ENCODE peak calls at places on chromosome 5, in ten cellular contexts. One of them, this sample, is unnamed.

GRCh38 chr5:173459225-173459624 is 131.0 kb upstream of the STC2 start:
- DNase-seq in A673: no peak
- DNase-seq in OCI-LY7: no peak
- DNase-seq in BE2C: no peak
- DNase-seq in cardiac muscle cell: no peak
- DNase-seq in substantia nigra: no peak
- DNase-seq in stomach: no peak
- DNase-seq in anterior cingulate cortex: no peak
- DNase-seq in fibroblast of gingiva: no peak
- DNase-seq in NCI-H1092: no peak
- DNase-seq in this sample: no peak

GRCh38 chr5:102811962-102812361 is 56.9 kb downstream of the PAM start:
- DNase-seq in stomach: no peak
- DNase-seq in A673: peak; percentile 75
- DNase-seq in substantia nigra: no peak
- DNase-seq in BE2C: no peak
- DNase-seq in anterior cingulate cortex: no peak
- DNase-seq in fibroblast of gingiva: no peak
- DNase-seq in cardiac muscle cell: no peak
- DNase-seq in NCI-H1092: peak; percentile 46
- DNase-seq in OCI-LY7: no peak
- DNase-seq in this sample: no peak

GRCh38 chr5:115237066-115237465 is 25.6 kb downstream of the PGGT1B start:
- DNase-seq in OCI-LY7: no peak
- DNase-seq in A673: no peak
- DNase-seq in fibroblast of gingiva: no peak
- DNase-seq in substantia nigra: no peak
- DNase-seq in NCI-H1092: no peak
- DNase-seq in anterior cingulate cortex: no peak
- DNase-seq in cardiac muscle cell: no peak
- DNase-seq in BE2C: no peak
- DNase-seq in stomach: no peak
- DNase-seq in this sample: no peak

GRCh38 chr5:123036391-123037103 is at the start of gene PPIC:
- DNase-seq in BE2C: peak; percentile 68
- DNase-seq in NCI-H1092: peak; percentile 1
- DNase-seq in cardiac muscle cell: peak; percentile 89
- DNase-seq in substantia nigra: peak; percentile 60
- DNase-seq in fibroblast of gingiva: peak; percentile 85
- DNase-seq in OCI-LY7: no peak
- DNase-seq in anterior cingulate cortex: no peak
- DNase-seq in stomach: peak; percentile 89
- DNase-seq in A673: peak; percentile 49
- DNase-seq in this sample: no peak

GRCh38 chr5:41925555-41925946 is 470 bp downstream of the FBXO4 start:
- DNase-seq in anterior cingulate cortex: no peak
- DNase-seq in fibroblast of gingiva: peak; percentile 30
- DNase-seq in cardiac muscle cell: no peak
- DNase-seq in NCI-H1092: peak; percentile 22
- DNase-seq in BE2C: no peak
- DNase-seq in A673: peak; percentile 46
- DNase-seq in substantia nigra: peak; percentile 37
- DNase-seq in OCI-LY7: no peak
- DNase-seq in stomach: peak; percentile 27
- DNase-seq in this sample: no peak

GRCh38 chr5:173531863-173532262 is 84.6 kb downstream of the BOD1 start:
- DNase-seq in anterior cingulate cortex: no peak
- DNase-seq in stomach: no peak
- DNase-seq in OCI-LY7: no peak
- DNase-seq in fibroblast of gingiva: no peak
- DNase-seq in A673: no peak
- DNase-seq in NCI-H1092: no peak
- DNase-seq in substantia nigra: no peak
- DNase-seq in BE2C: no peak
- DNase-seq in cardiac muscle cell: no peak
- DNase-seq in this sample: no peak

GRCh38 chr5:84383296-84383815 is 1.3 kb downstream of the EDIL3 start:
- DNase-seq in stomach: no peak
- DNase-seq in fibroblast of gingiva: no peak
- DNase-seq in anterior cingulate cortex: no peak
- DNase-seq in A673: no peak
- DNase-seq in OCI-LY7: no peak
- DNase-seq in BE2C: no peak
- DNase-seq in cardiac muscle cell: no peak
- DNase-seq in NCI-H1092: no peak
- DNase-seq in substantia nigra: no peak
- DNase-seq in this sample: no peak

GRCh38 chr5:74406844-74407243 is 233.7 kb downstream of the ENC1 start:
- DNase-seq in BE2C: no peak
- DNase-seq in NCI-H1092: no peak
- DNase-seq in fibroblast of gingiva: no peak
- DNase-seq in A673: no peak
- DNase-seq in cardiac muscle cell: no peak
- DNase-seq in stomach: no peak
- DNase-seq in OCI-LY7: no peak
- DNase-seq in substantia nigra: no peak
- DNase-seq in anterior cingulate cortex: no peak
- DNase-seq in this sample: no peak

GRCh38 chr5:34563951-34564705 is 92.0 kb upstream of the RAI14 start:
- DNase-seq in OCI-LY7: no peak
- DNase-seq in NCI-H1092: no peak
- DNase-seq in cardiac muscle cell: no peak
- DNase-seq in stomach: peak; percentile 49
- DNase-seq in A673: no peak
- DNase-seq in anterior cingulate cortex: no peak
- DNase-seq in fibroblast of gingiva: peak; percentile 74
- DNase-seq in substantia nigra: no peak
- DNase-seq in BE2C: no peak
- DNase-seq in this sample: no peak

GRCh38 chr5:126780165-126780827 is 3.4 kb downstream of the LMNB1 start:
- DNase-seq in stomach: peak; percentile 38
- DNase-seq in BE2C: peak; percentile 50
- DNase-seq in A673: peak; percentile 85
- DNase-seq in OCI-LY7: peak; percentile 74
- DNase-seq in NCI-H1092: no peak
- DNase-seq in fibroblast of gingiva: peak; percentile 77
- DNase-seq in anterior cingulate cortex: no peak
- DNase-seq in cardiac muscle cell: peak; percentile 65
- DNase-seq in substantia nigra: no peak
- DNase-seq in this sample: no peak

GRCh38 chr5:57859626-57860025 is 377.0 kb upstream of the ACTBL2 start:
- DNase-seq in BE2C: no peak
- DNase-seq in A673: no peak
- DNase-seq in NCI-H1092: no peak
- DNase-seq in stomach: no peak
- DNase-seq in anterior cingulate cortex: no peak
- DNase-seq in substantia nigra: no peak
- DNase-seq in fibroblast of gingiva: no peak
- DNase-seq in OCI-LY7: no peak
- DNase-seq in cardiac muscle cell: no peak
- DNase-seq in this sample: no peak

GRCh38 chr5:75156585-75156984 is 80.1 kb downstream of the ANKRD31 start:
- DNase-seq in A673: peak; percentile 21
- DNase-seq in OCI-LY7: no peak
- DNase-seq in cardiac muscle cell: no peak
- DNase-seq in BE2C: no peak
- DNase-seq in fibroblast of gingiva: no peak
- DNase-seq in substantia nigra: no peak
- DNase-seq in NCI-H1092: no peak
- DNase-seq in anterior cingulate cortex: no peak
- DNase-seq in stomach: no peak
- DNase-seq in this sample: no peak

GRCh38 chr5:53922508-53923498 is 362.4 kb downstream of the NDUFS4 start:
- DNase-seq in anterior cingulate cortex: no peak
- DNase-seq in OCI-LY7: no peak
- DNase-seq in cardiac muscle cell: no peak
- DNase-seq in stomach: no peak
- DNase-seq in A673: no peak
- DNase-seq in NCI-H1092: no peak
- DNase-seq in fibroblast of gingiva: no peak
- DNase-seq in BE2C: no peak
- DNase-seq in substantia nigra: no peak
- DNase-seq in this sample: no peak

GRCh38 chr5:179795049-179795862 is 1.5 kb downstream of the LTC4S start:
- DNase-seq in anterior cingulate cortex: no peak
- DNase-seq in OCI-LY7: peak; percentile 68
- DNase-seq in cardiac muscle cell: peak; percentile 58
- DNase-seq in substantia nigra: no peak
- DNase-seq in A673: no peak
- DNase-seq in BE2C: no peak
- DNase-seq in stomach: peak; percentile 31
- DNase-seq in NCI-H1092: no peak
- DNase-seq in fibroblast of gingiva: no peak
- DNase-seq in this sample: peak; percentile 22

GRCh38 chr5:122756263-122756911 is 18.5 kb upstream of the SNX2 start:
- DNase-seq in stomach: no peak
- DNase-seq in anterior cingulate cortex: no peak
- DNase-seq in A673: peak; percentile 48
- DNase-seq in BE2C: no peak
- DNase-seq in cardiac muscle cell: no peak
- DNase-seq in fibroblast of gingiva: peak; percentile 84
- DNase-seq in OCI-LY7: peak; percentile 13
- DNase-seq in substantia nigra: no peak
- DNase-seq in NCI-H1092: no peak
- DNase-seq in this sample: no peak

GRCh38 chr5:10138385-10139057 is 111.2 kb downstream of the ATPSCKMT start:
- DNase-seq in BE2C: no peak
- DNase-seq in stomach: no peak
- DNase-seq in fibroblast of gingiva: peak; percentile 14
- DNase-seq in anterior cingulate cortex: no peak
- DNase-seq in cardiac muscle cell: no peak
- DNase-seq in A673: no peak
- DNase-seq in substantia nigra: no peak
- DNase-seq in OCI-LY7: no peak
- DNase-seq in NCI-H1092: no peak
- DNase-seq in this sample: no peak

GRCh38 chr5:141518616-141519015 is 29.7 kb downstream of the PCDHGC5 start:
- DNase-seq in stomach: no peak
- DNase-seq in BE2C: no peak
- DNase-seq in substantia nigra: no peak
- DNase-seq in anterior cingulate cortex: no peak
- DNase-seq in OCI-LY7: no peak
- DNase-seq in cardiac muscle cell: no peak
- DNase-seq in NCI-H1092: no peak
- DNase-seq in fibroblast of gingiva: no peak
- DNase-seq in A673: no peak
- DNase-seq in this sample: no peak

GRCh38 chr5:134634227-134634626 is 1.6 kb upstream of the SAR1B start:
- DNase-seq in BE2C: no peak
- DNase-seq in cardiac muscle cell: no peak
- DNase-seq in A673: no peak
- DNase-seq in NCI-H1092: no peak
- DNase-seq in fibroblast of gingiva: no peak
- DNase-seq in stomach: no peak
- DNase-seq in OCI-LY7: no peak
- DNase-seq in anterior cingulate cortex: no peak
- DNase-seq in substantia nigra: no peak
- DNase-seq in this sample: no peak